ENCODE peak calls at places on chromosomes 6 and 20, in nine cellular contexts. One of them, this sample, is unnamed.

GRCh38 chr20:4795394-4795793 is 73.7 kb downstream of the PRND start:
- DNase-seq in H9: peak; percentile 56
- DNase-seq in Panc1: no peak
- DNase-seq in pancreas: no peak
- DNase-seq in brain microvascular endothelial cell: peak; percentile 68
- DNase-seq in astrocyte: peak; percentile 45
- DNase-seq in ovary: no peak
- DNase-seq in upper lobe of right lung: no peak
- DNase-seq in HL-60: peak; percentile 77
- DNase-seq in this sample: no peak

GRCh38 chr6:69719602-69720193 is 77.1 kb downstream of the LMBRD1 start:
- DNase-seq in H9: no peak
- DNase-seq in Panc1: peak; percentile 25
- DNase-seq in pancreas: no peak
- DNase-seq in brain microvascular endothelial cell: peak; percentile 42
- DNase-seq in astrocyte: no peak
- DNase-seq in ovary: no peak
- DNase-seq in upper lobe of right lung: no peak
- DNase-seq in HL-60: no peak
- DNase-seq in this sample: no peak

GRCh38 chr20:47620808-47621805 is 119.4 kb downstream of the NCOA3 start:
- DNase-seq in H9: no peak
- DNase-seq in Panc1: peak; percentile 35
- DNase-seq in pancreas: no peak
- DNase-seq in brain microvascular endothelial cell: peak; percentile 42
- DNase-seq in astrocyte: peak; percentile 49
- DNase-seq in ovary: no peak
- DNase-seq in upper lobe of right lung: no peak
- DNase-seq in HL-60: peak; percentile 30
- DNase-seq in this sample: peak; percentile 20

GRCh38 chr6:70474751-70475150 is 61.4 kb downstream of the FAM135A start:
- DNase-seq in H9: peak; percentile 42
- DNase-seq in Panc1: no peak
- DNase-seq in pancreas: no peak
- DNase-seq in brain microvascular endothelial cell: peak; percentile 7
- DNase-seq in astrocyte: peak; percentile 31
- DNase-seq in ovary: no peak
- DNase-seq in upper lobe of right lung: no peak
- DNase-seq in HL-60: no peak
- DNase-seq in this sample: no peak

GRCh38 chr20:48621256-48622078 is 206.3 kb downstream of the PREX1 start:
- DNase-seq in H9: no peak
- DNase-seq in Panc1: no peak
- DNase-seq in pancreas: peak; percentile 45
- DNase-seq in brain microvascular endothelial cell: peak; percentile 28
- DNase-seq in astrocyte: peak; percentile 42
- DNase-seq in ovary: no peak
- DNase-seq in upper lobe of right lung: peak; percentile 61
- DNase-seq in HL-60: peak; percentile 15
- DNase-seq in this sample: no peak

GRCh38 chr6:143119260-143119659 is 58.6 kb downstream of the AIG1 start:
- DNase-seq in H9: no peak
- DNase-seq in Panc1: no peak
- DNase-seq in pancreas: no peak
- DNase-seq in brain microvascular endothelial cell: no peak
- DNase-seq in astrocyte: no peak
- DNase-seq in ovary: no peak
- DNase-seq in upper lobe of right lung: no peak
- DNase-seq in HL-60: no peak
- DNase-seq in this sample: no peak

GRCh38 chr6:14567842-14568241 is 450.3 kb downstream of the CD83 start:
- DNase-seq in H9: no peak
- DNase-seq in Panc1: no peak
- DNase-seq in pancreas: no peak
- DNase-seq in brain microvascular endothelial cell: no peak
- DNase-seq in astrocyte: no peak
- DNase-seq in ovary: no peak
- DNase-seq in upper lobe of right lung: no peak
- DNase-seq in HL-60: no peak
- DNase-seq in this sample: no peak

GRCh38 chr6:43013020-43013842 is 515 bp downstream of the MEA1 start:
- DNase-seq in H9: no peak
- DNase-seq in Panc1: no peak
- DNase-seq in pancreas: no peak
- DNase-seq in brain microvascular endothelial cell: no peak
- DNase-seq in astrocyte: no peak
- DNase-seq in ovary: no peak
- DNase-seq in upper lobe of right lung: no peak
- DNase-seq in HL-60: no peak
- DNase-seq in this sample: no peak

GRCh38 chr6:151647871-151648639 is 154.2 kb downstream of the CCDC170 start:
- DNase-seq in H9: peak; percentile 94
- DNase-seq in Panc1: no peak
- DNase-seq in pancreas: no peak
- DNase-seq in brain microvascular endothelial cell: peak; percentile 12
- DNase-seq in astrocyte: no peak
- DNase-seq in ovary: no peak
- DNase-seq in upper lobe of right lung: no peak
- DNase-seq in HL-60: no peak
- DNase-seq in this sample: no peak

GRCh38 chr6:22010102-22010501 is 286.7 kb downstream of the PRL start:
- DNase-seq in H9: no peak
- DNase-seq in Panc1: no peak
- DNase-seq in pancreas: no peak
- DNase-seq in brain microvascular endothelial cell: no peak
- DNase-seq in astrocyte: no peak
- DNase-seq in ovary: no peak
- DNase-seq in upper lobe of right lung: no peak
- DNase-seq in HL-60: no peak
- DNase-seq in this sample: no peak

GRCh38 chr6:15501806-15502450 is 160.9 kb downstream of the DTNBP1 start:
- DNase-seq in H9: no peak
- DNase-seq in Panc1: no peak
- DNase-seq in pancreas: no peak
- DNase-seq in brain microvascular endothelial cell: peak; percentile 49
- DNase-seq in astrocyte: peak; percentile 70
- DNase-seq in ovary: peak; percentile 87
- DNase-seq in upper lobe of right lung: peak; percentile 64
- DNase-seq in HL-60: no peak
- DNase-seq in this sample: no peak

GRCh38 chr6:87722831-87723726 is 21.0 kb upstream of the AKIRIN2 start:
- DNase-seq in H9: peak; percentile 81
- DNase-seq in Panc1: peak; percentile 97
- DNase-seq in pancreas: no peak
- DNase-seq in brain microvascular endothelial cell: peak; percentile 84
- DNase-seq in astrocyte: peak; percentile 95
- DNase-seq in ovary: peak; percentile 44
- DNase-seq in upper lobe of right lung: peak; percentile 70
- DNase-seq in HL-60: peak; percentile 54
- DNase-seq in this sample: peak; percentile 53

GRCh38 chr6:167781066-167781767 is 45.5 kb upstream of the AFDN start:
- DNase-seq in H9: no peak
- DNase-seq in Panc1: no peak
- DNase-seq in pancreas: no peak
- DNase-seq in brain microvascular endothelial cell: no peak
- DNase-seq in astrocyte: no peak
- DNase-seq in ovary: no peak
- DNase-seq in upper lobe of right lung: no peak
- DNase-seq in HL-60: no peak
- DNase-seq in this sample: no peak

GRCh38 chr6:71491844-71492243 is 203.2 kb downstream of the OGFRL1 start:
- DNase-seq in H9: no peak
- DNase-seq in Panc1: no peak
- DNase-seq in pancreas: no peak
- DNase-seq in brain microvascular endothelial cell: no peak
- DNase-seq in astrocyte: no peak
- DNase-seq in ovary: no peak
- DNase-seq in upper lobe of right lung: no peak
- DNase-seq in HL-60: no peak
- DNase-seq in this sample: no peak

GRCh38 chr6:14765106-14765505 is 480.8 kb upstream of the JARID2 start:
- DNase-seq in H9: no peak
- DNase-seq in Panc1: no peak
- DNase-seq in pancreas: no peak
- DNase-seq in brain microvascular endothelial cell: peak; percentile 2
- DNase-seq in astrocyte: peak; percentile 27
- DNase-seq in ovary: no peak
- DNase-seq in upper lobe of right lung: no peak
- DNase-seq in HL-60: no peak
- DNase-seq in this sample: no peak

DNA sequence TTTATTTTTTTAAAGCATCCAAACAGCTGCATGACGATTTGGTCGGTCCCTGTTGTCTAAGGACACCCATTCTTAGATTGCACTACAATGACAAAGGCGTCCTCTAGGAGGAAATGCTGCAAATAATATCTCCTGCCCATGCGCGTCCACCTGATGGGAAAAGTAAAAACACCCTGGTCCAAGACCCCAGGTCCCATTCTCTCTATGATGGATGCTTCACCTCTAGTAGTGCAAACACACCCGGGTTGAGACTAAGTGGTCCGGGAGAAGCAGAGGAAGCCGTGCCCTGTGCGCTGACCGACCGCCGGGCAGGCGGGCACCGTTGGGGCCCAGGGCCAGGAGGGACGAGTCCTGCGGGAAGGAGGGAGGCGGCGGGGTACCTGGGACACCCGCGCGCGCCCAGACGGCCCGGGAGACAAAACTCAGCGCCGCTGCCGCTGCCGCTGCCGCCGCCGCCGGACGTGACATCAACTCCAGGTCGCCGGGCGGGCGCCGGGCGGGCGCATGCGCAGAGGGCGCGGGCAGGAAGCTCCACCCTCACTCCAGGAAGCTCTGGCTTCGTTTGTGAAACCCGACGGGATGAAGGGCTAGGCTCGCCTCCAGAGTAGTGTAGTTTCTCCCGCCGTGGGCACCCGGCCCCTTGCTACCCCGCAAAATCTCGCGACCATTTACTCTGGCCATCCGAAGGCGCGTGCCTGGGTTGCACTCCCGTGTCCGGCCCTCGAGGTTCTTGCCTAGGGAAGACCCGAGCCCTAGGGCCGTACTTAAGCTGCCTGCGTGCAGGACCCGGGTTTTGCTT is at the start of gene TBC1D7:
- DNase-seq in H9: peak; percentile 95
- DNase-seq in Panc1: peak; percentile 46
- DNase-seq in pancreas: peak; percentile 98
- DNase-seq in brain microvascular endothelial cell: peak; percentile 91
- DNase-seq in astrocyte: peak; percentile 78
- DNase-seq in ovary: peak; percentile 95
- DNase-seq in upper lobe of right lung: peak; percentile 96
- DNase-seq in HL-60: peak; percentile 81
- DNase-seq in this sample: peak; percentile 97
- TF ChIP-seq CTCF in H9: peak; percentile 33
- TF ChIP-seq CTCF in Panc1: no peak
- TF ChIP-seq CTCF in pancreas: no peak
- TF ChIP-seq CTCF in brain microvascular endothelial cell: peak; percentile 22
- TF ChIP-seq CTCF in astrocyte: peak; percentile 19
- TF ChIP-seq CTCF in ovary: no peak
- TF ChIP-seq CTCF in upper lobe of right lung: no peak
- TF ChIP-seq CTCF in HL-60: no peak
- TF ChIP-seq CTCF in this sample: no peak

GRCh38 chr6:89284081-89284480 is 31.0 kb downstream of the GABRR2 start:
- DNase-seq in H9: no peak
- DNase-seq in Panc1: no peak
- DNase-seq in pancreas: no peak
- DNase-seq in brain microvascular endothelial cell: no peak
- DNase-seq in astrocyte: no peak
- DNase-seq in ovary: no peak
- DNase-seq in upper lobe of right lung: no peak
- DNase-seq in HL-60: no peak
- DNase-seq in this sample: no peak
- H3K27me3 ChIP-seq in H9: no peaks in the 10 kb centered on the region
- H3K27me3 ChIP-seq in Panc1: no peaks in the 10 kb centered on the region
- H3K27me3 ChIP-seq in pancreas: no peaks in the 10 kb centered on the region
- H3K27me3 ChIP-seq in brain microvascular endothelial cell: peaks cover 5% of the 10 kb centered on the region
- H3K27me3 ChIP-seq in astrocyte: peaks cover 10% of the 10 kb centered on the region
- H3K27me3 ChIP-seq in ovary: no peaks in the 10 kb centered on the region
- H3K27me3 ChIP-seq in upper lobe of right lung: no peaks in the 10 kb centered on the region
- H3K27me3 ChIP-seq in HL-60: no peaks in the 10 kb centered on the region
- H3K27me3 ChIP-seq in this sample: no peaks in the 10 kb centered on the region

DNA sequence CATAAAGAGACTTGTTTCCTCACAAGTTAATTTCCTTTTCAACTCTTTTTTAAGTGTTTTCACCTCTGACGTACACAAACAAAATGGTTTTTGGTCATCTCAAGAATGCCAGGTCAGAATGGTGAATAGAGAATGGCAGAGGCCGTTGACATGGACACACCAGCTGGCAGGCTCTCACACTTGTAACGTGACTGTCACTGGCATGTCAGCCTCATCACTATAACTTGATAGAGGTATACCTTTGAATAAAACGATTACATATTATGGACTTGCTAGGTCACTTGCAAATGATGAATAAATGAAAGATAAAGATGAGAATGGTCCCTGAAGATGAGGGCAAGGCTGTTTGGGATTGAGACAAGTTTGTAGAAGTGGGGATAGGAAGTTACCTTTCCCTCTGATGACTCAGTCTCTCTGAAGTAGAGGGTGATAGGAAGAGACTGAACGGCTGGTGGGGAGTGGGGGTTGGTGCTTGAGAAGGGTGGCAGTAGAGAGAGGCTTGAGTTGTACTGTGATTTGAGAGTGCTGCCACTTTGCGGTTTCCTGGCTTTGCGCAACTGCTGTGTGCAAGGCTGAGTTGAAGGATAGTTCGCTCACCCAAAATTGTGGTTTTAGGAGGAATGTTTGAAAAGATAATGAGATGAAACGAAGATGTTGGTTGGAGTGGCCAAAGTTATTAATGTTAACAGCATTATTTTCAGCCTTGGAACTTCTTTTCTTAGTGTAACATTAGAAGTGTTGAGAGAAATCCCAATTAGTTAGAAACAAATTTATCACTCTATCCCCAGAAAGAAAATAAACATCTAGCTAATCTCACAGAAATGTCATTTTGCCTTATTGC is 30.3 kb downstream of the TBPL1 start:
- DNase-seq in H9: no peak
- DNase-seq in Panc1: no peak
- DNase-seq in pancreas: no peak
- DNase-seq in brain microvascular endothelial cell: peak; percentile 35
- DNase-seq in astrocyte: peak; percentile 67
- DNase-seq in ovary: peak; percentile 40
- DNase-seq in upper lobe of right lung: peak; percentile 82
- DNase-seq in HL-60: peak; percentile 61
- DNase-seq in this sample: no peak
- TF ChIP-seq CTCF in H9: no peak
- TF ChIP-seq CTCF in Panc1: no peak
- TF ChIP-seq CTCF in pancreas: no peak
- TF ChIP-seq CTCF in brain microvascular endothelial cell: peak; percentile 12
- TF ChIP-seq CTCF in astrocyte: no peak
- TF ChIP-seq CTCF in ovary: no peak
- TF ChIP-seq CTCF in upper lobe of right lung: no peak
- TF ChIP-seq CTCF in HL-60: no peak
- TF ChIP-seq CTCF in this sample: no peak

DNA sequence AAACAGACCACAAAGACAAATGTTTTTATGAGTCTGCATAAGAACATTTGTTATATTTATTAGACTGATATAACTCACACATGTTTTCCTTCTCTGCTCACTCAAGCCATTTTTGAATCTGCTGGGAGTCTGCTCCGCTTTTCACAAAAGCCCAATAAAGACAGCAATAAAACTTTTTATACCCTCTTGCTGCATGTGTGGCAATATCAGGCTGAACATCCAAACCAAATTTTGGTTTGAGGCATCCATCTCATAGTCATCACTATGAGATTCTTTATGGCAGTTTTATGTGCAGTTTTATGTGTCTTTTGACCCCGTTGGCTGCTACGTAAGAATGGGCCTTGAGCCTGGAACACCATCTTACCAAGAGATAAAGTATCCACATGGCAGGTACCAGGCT is 1276.8 kb upstream of the ADGRB3 start:
- DNase-seq in H9: no peak
- DNase-seq in Panc1: no peak
- DNase-seq in pancreas: no peak
- DNase-seq in brain microvascular endothelial cell: no peak
- DNase-seq in astrocyte: no peak
- DNase-seq in ovary: no peak
- DNase-seq in upper lobe of right lung: no peak
- DNase-seq in HL-60: no peak
- DNase-seq in this sample: no peak
- H3K27me3 ChIP-seq in H9: no peaks in the 10 kb centered on the region
- H3K27me3 ChIP-seq in Panc1: no peaks in the 10 kb centered on the region
- H3K27me3 ChIP-seq in pancreas: no peaks in the 10 kb centered on the region
- H3K27me3 ChIP-seq in brain microvascular endothelial cell: no peaks in the 10 kb centered on the region
- H3K27me3 ChIP-seq in astrocyte: no peaks in the 10 kb centered on the region
- H3K27me3 ChIP-seq in ovary: no peaks in the 10 kb centered on the region
- H3K27me3 ChIP-seq in upper lobe of right lung: no peaks in the 10 kb centered on the region
- H3K27me3 ChIP-seq in HL-60: no peaks in the 10 kb centered on the region
- H3K27me3 ChIP-seq in this sample: no peaks in the 10 kb centered on the region

This sample was measured in GM06990.